ENCODE peak calls at places on chromosomes 7 and 10, in six cellular contexts. P, R, S, T, G and E are unnamed samples.

GRCh38 chr7:20558963-20559716 is 56.3 kb upstream of the ABCB5 start:
- DNase-seq in P (no peak), R (no peak), S (no peak), T (no peak), G (no peak), E (no peak)

GRCh38 chr7:45682358-45682735 is 108.2 kb downstream of the ADCY1 start:
- DNase-seq in P (no peak), R (no peak), S (no peak), T (no peak), G (no peak), E (no peak)

GRCh38 chr10:96236090-96236478 is 35.3 kb downstream of the BLNK start:
- DNase-seq in P (no peak), R (no peak), S (no peak), T (no peak), G (no peak), E (no peak)

GRCh38 chr7:147079083-147079482 is 962.5 kb downstream of the CNTNAP2 start:
- DNase-seq in P (no peak), R (no peak), S (no peak), T (no peak), G (no peak), E (no peak)

GRCh38 chr7:67863911-67864310 is 867.3 kb downstream of the TYW1 start:
- DNase-seq in P (no peak), R (no peak), S (no peak), T (no peak), G (no peak), E (no peak)

GRCh38 chr10:80356563-80356999 is at the start of the genes DYDC1 and DYDC2:
- DNase-seq in P (peak), R (peak), S (peak), T (no peak), G (no peak), E (peak)

GRCh38 chr10:122112021-122112616 is 123.2 kb downstream of the TACC2 start:
- DNase-seq in P (no peak), R (no peak), S (no peak), T (no peak), G (peak), E (no peak)

GRCh38 chr7:116863168-116863670 is 832 bp downstream of the CAPZA2 start:
- DNase-seq in P (peak), R (no peak), S (peak), T (no peak), G (no peak), E (peak)

GRCh38 chr10:119450606-119451304 is 91.8 kb downstream of the RGS10 start:
- DNase-seq in P (no peak), R (no peak), S (no peak), T (no peak), G (no peak), E (no peak)

GRCh38 chr7:75654855-75655254 is 83.9 kb downstream of the HIP1 start:
- DNase-seq in P (no peak), R (no peak), S (no peak), T (no peak), G (no peak), E (no peak)

GRCh38 chr10:84829121-84829520 is 500.7 kb downstream of the CCSER2 start:
- DNase-seq in P (no peak), R (no peak), S (no peak), T (no peak), G (no peak), E (no peak)

GRCh38 chr7:74012842-74013249 is 15.1 kb upstream of the ELN start:
- DNase-seq in P (no peak), R (no peak), S (no peak), T (no peak), G (peak), E (no peak)

GRCh38 chr10:97861351-97861750 is 11.7 kb downstream of the GOLGA7B start:
- DNase-seq in P (no peak), R (no peak), S (peak), T (no peak), G (peak), E (no peak)

GRCh38 chr10:11901036-11901301 is 77.8 kb downstream of the PROSER2 start:
- DNase-seq in P (no peak), R (no peak), S (no peak), T (no peak), G (no peak), E (no peak)

GRCh38 chr10:104480797-104481196 is 127.2 kb downstream of the CFAP58 start:
- DNase-seq in P (no peak), R (no peak), S (no peak), T (no peak), G (no peak), E (no peak)

GRCh38 chr10:94125856-94126255 is 132.1 kb downstream of the PLCE1 start:
- DNase-seq in P (no peak), R (no peak), S (no peak), T (no peak), G (peak), E (no peak)